ENCODE peak calls at places on chromosomes 5 and 9, in four cellular contexts. K is GM04503; R is stimulated activated naive B cell treated with anti-CD40 and anti-IgM and Interleukin-4, amounts not matched to agents 10 μg/mL and 1 μg/mL and 100 μg/mL, for 72 hours; Z is germinal center. T is an unnamed sample.

GRCh38 chr5:113807384-113808053 is 294.0 kb downstream of the YTHDC2 start:
- DNase-seq in K (peak), R (no peak), Z (no peak), T (no peak)

GRCh38 chr5:18772475-18772874 is 1138.2 kb downstream of the TAF11L14 start:
- DNase-seq in K (no peak), R (no peak), Z (no peak), T (no peak)

GRCh38 chr5:125485003-125485641 is 738.7 kb upstream of the ZNF608 start:
- DNase-seq in K (peak), R (no peak), Z (peak), T (no peak)

GRCh38 chr9:9557804-9558334 is 1054.9 kb downstream of the PTPRD start:
- DNase-seq in K (no peak), R (no peak), Z (no peak), T (no peak)

GRCh38 chr9:85727500-85727899 is 14.3 kb downstream of the AGTPBP1 start:
- DNase-seq in K (no peak), R (no peak), Z (no peak), T (no peak)

GRCh38 chr5:67652212-67652611 is 455.6 kb upstream of the CD180 start:
- DNase-seq in K (no peak), R (no peak), Z (no peak), T (no peak)

GRCh38 chr5:135669416-135669815 is 90.6 kb upstream of the CXCL14 start:
- DNase-seq in K (no peak), R (no peak), Z (no peak), T (no peak)

GRCh38 chr9:134220311-134220710 is 55.9 kb upstream of the RNU6ATAC start:
- DNase-seq in K (no peak), R (no peak), Z (no peak), T (no peak)

GRCh38 chr9:84121991-84122523 is 141.5 kb downstream of the RMI1 start:
- DNase-seq in K (peak), R (no peak), Z (no peak), T (no peak)

GRCh38 chr5:34552686-34553085 is 103.4 kb upstream of the RAI14 start:
- DNase-seq in K (no peak), R (no peak), Z (no peak), T (no peak)

GRCh38 chr5:62457071-62457470 is 44.5 kb downstream of the IPO11 start:
- DNase-seq in K (no peak), R (no peak), Z (no peak), T (no peak)

GRCh38 chr9:83708515-83709158 is 879 bp upstream of the UBQLN1 start:
- DNase-seq in K (peak), R (peak), Z (peak), T (peak)

GRCh38 chr9:128628471-128629048 is 28.1 kb downstream of the DYNC2I2 start:
- DNase-seq in K (no peak), R (no peak), Z (no peak), T (no peak)

GRCh38 chr9:130023147-130023787 is 19.7 kb downstream of the FNBP1 start:
- DNase-seq in K (no peak), R (peak), Z (peak), T (no peak)

GRCh38 chr5:156815988-156816599 is 34.0 kb upstream of the PPP1R2B start:
- DNase-seq in K (no peak), R (no peak), Z (peak), T (peak)

GRCh38 chr5:4520557-4520956 is 619.6 kb upstream of the ADAMTS16 start:
- DNase-seq in K (no peak), R (no peak), Z (no peak), T (no peak)

GRCh38 chr9:120014751-120015235 is 565.2 kb downstream of the CDK5RAP2 start:
- DNase-seq in K (no peak), R (no peak), Z (no peak), T (no peak)

GRCh38 chr9:130924448-130924788 is 14.6 kb downstream of the FIBCD1 start:
- DNase-seq in K (no peak), R (no peak), Z (no peak), T (no peak)

GRCh38 chr5:103098993-103099392 is 20.9 kb downstream of the GIN1 start:
- DNase-seq in K (no peak), R (no peak), Z (no peak), T (no peak)

GRCh38 chr5:39161578-39161977 is 57.8 kb downstream of the FYB1 start:
- DNase-seq in K (no peak), R (no peak), Z (no peak), T (no peak)

GRCh38 chr5:153896117-153896516 is 142.6 kb downstream of the FAM114A2 start:
- DNase-seq in K (no peak), R (no peak), Z (no peak), T (no peak)

T was measured in GM19239.